ENCODE peak calls at places on chromosomes 7 and 10, in five cellular contexts. One of them, this sample, is unnamed.

GRCh38 chr7:155885162-155886160 is 73.2 kb upstream of the SHH start:
- DNase-seq in NCI-H524: no peak
- DNase-seq in fibroblast of gingiva: no peak
- DNase-seq in activated CD4-positive, alpha-beta T cell treated with anti-CD3 and anti-CD28 coated beads, Interleukin-2, amount 50 U/mL, for 24 hours: no peak
- DNase-seq in T-helper 9 cell: no peak
- DNase-seq in this sample: no peak

GRCh38 chr10:30182191-30183075 is 123.0 kb upstream of the JCAD start:
- DNase-seq in NCI-H524: no peak
- DNase-seq in T-helper 9 cell: no peak
- DNase-seq in fibroblast of gingiva: peak
- DNase-seq in activated CD4-positive, alpha-beta T cell treated with anti-CD3 and anti-CD28 coated beads, Interleukin-2, amount 50 U/mL, for 24 hours: no peak
- DNase-seq in this sample: no peak

GRCh38 chr10:118965096-118965495 is 64.4 kb upstream of the NANOS1 start:
- DNase-seq in activated CD4-positive, alpha-beta T cell treated with anti-CD3 and anti-CD28 coated beads, Interleukin-2, amount 50 U/mL, for 24 hours: no peak
- DNase-seq in T-helper 9 cell: no peak
- DNase-seq in fibroblast of gingiva: no peak
- DNase-seq in NCI-H524: no peak
- DNase-seq in this sample: no peak

GRCh38 chr7:151110941-151111645 is 24.8 kb downstream of the AGAP3 start:
- DNase-seq in T-helper 9 cell: peak
- DNase-seq in NCI-H524: peak
- DNase-seq in fibroblast of gingiva: peak
- DNase-seq in activated CD4-positive, alpha-beta T cell treated with anti-CD3 and anti-CD28 coated beads, Interleukin-2, amount 50 U/mL, for 24 hours: peak
- DNase-seq in this sample: peak

GRCh38 chr7:41824284-41824683 is 121.4 kb upstream of the INHBA start:
- DNase-seq in fibroblast of gingiva: no peak
- DNase-seq in T-helper 9 cell: no peak
- DNase-seq in NCI-H524: no peak
- DNase-seq in activated CD4-positive, alpha-beta T cell treated with anti-CD3 and anti-CD28 coated beads, Interleukin-2, amount 50 U/mL, for 24 hours: no peak
- DNase-seq in this sample: no peak

GRCh38 chr7:68185641-68186040 is 1189.0 kb downstream of the TYW1 start:
- DNase-seq in T-helper 9 cell: no peak
- DNase-seq in fibroblast of gingiva: no peak
- DNase-seq in activated CD4-positive, alpha-beta T cell treated with anti-CD3 and anti-CD28 coated beads, Interleukin-2, amount 50 U/mL, for 24 hours: no peak
- DNase-seq in NCI-H524: peak
- DNase-seq in this sample: no peak

GRCh38 chr10:60312818-60313588 is 76.7 kb downstream of the ANK3 start:
- DNase-seq in activated CD4-positive, alpha-beta T cell treated with anti-CD3 and anti-CD28 coated beads, Interleukin-2, amount 50 U/mL, for 24 hours: no peak
- DNase-seq in NCI-H524: no peak
- DNase-seq in fibroblast of gingiva: peak
- DNase-seq in T-helper 9 cell: no peak
- DNase-seq in this sample: no peak

GRCh38 chr7:142188846-142189245 is 69.0 kb downstream of the PRSS58 start:
- DNase-seq in fibroblast of gingiva: no peak
- DNase-seq in NCI-H524: no peak
- DNase-seq in T-helper 9 cell: no peak
- DNase-seq in activated CD4-positive, alpha-beta T cell treated with anti-CD3 and anti-CD28 coated beads, Interleukin-2, amount 50 U/mL, for 24 hours: no peak
- DNase-seq in this sample: no peak

GRCh38 chr10:76946268-76946667 is 691.3 kb downstream of the KCNMA1 start:
- DNase-seq in activated CD4-positive, alpha-beta T cell treated with anti-CD3 and anti-CD28 coated beads, Interleukin-2, amount 50 U/mL, for 24 hours: no peak
- DNase-seq in T-helper 9 cell: no peak
- DNase-seq in fibroblast of gingiva: peak
- DNase-seq in NCI-H524: no peak
- DNase-seq in this sample: no peak

GRCh38 chr10:3215336-3215860 is 42.8 kb upstream of the PITRM1 start:
- DNase-seq in fibroblast of gingiva: no peak
- DNase-seq in activated CD4-positive, alpha-beta T cell treated with anti-CD3 and anti-CD28 coated beads, Interleukin-2, amount 50 U/mL, for 24 hours: no peak
- DNase-seq in NCI-H524: no peak
- DNase-seq in T-helper 9 cell: no peak
- DNase-seq in this sample: no peak

GRCh38 chr10:5625992-5626777 is 40.2 kb downstream of the ASB13 start:
- DNase-seq in NCI-H524: peak
- DNase-seq in fibroblast of gingiva: no peak
- DNase-seq in T-helper 9 cell: no peak
- DNase-seq in activated CD4-positive, alpha-beta T cell treated with anti-CD3 and anti-CD28 coated beads, Interleukin-2, amount 50 U/mL, for 24 hours: no peak
- DNase-seq in this sample: no peak

GRCh38 chr7:87926581-87927461 is 7.2 kb upstream of the ADAM22 start:
- DNase-seq in fibroblast of gingiva: peak
- DNase-seq in activated CD4-positive, alpha-beta T cell treated with anti-CD3 and anti-CD28 coated beads, Interleukin-2, amount 50 U/mL, for 24 hours: no peak
- DNase-seq in NCI-H524: peak
- DNase-seq in T-helper 9 cell: no peak
- DNase-seq in this sample: no peak

GRCh38 chr7:155466814-155467675 is 9.1 kb downstream of the EN2 start:
- DNase-seq in NCI-H524: peak
- DNase-seq in fibroblast of gingiva: no peak
- DNase-seq in activated CD4-positive, alpha-beta T cell treated with anti-CD3 and anti-CD28 coated beads, Interleukin-2, amount 50 U/mL, for 24 hours: no peak
- DNase-seq in T-helper 9 cell: peak
- DNase-seq in this sample: no peak

GRCh38 chr7:115526272-115526671 is 504.3 kb downstream of the TFEC start:
- DNase-seq in T-helper 9 cell: no peak
- DNase-seq in NCI-H524: no peak
- DNase-seq in activated CD4-positive, alpha-beta T cell treated with anti-CD3 and anti-CD28 coated beads, Interleukin-2, amount 50 U/mL, for 24 hours: no peak
- DNase-seq in fibroblast of gingiva: no peak
- DNase-seq in this sample: no peak

GRCh38 chr10:88228130-88228529 is 355.0 kb downstream of the RNLS start:
- DNase-seq in fibroblast of gingiva: no peak
- DNase-seq in activated CD4-positive, alpha-beta T cell treated with anti-CD3 and anti-CD28 coated beads, Interleukin-2, amount 50 U/mL, for 24 hours: no peak
- DNase-seq in T-helper 9 cell: no peak
- DNase-seq in NCI-H524: no peak
- DNase-seq in this sample: no peak

GRCh38 chr10:112951349-112952281 is 1.6 kb downstream of the TCF7L2 start:
- DNase-seq in activated CD4-positive, alpha-beta T cell treated with anti-CD3 and anti-CD28 coated beads, Interleukin-2, amount 50 U/mL, for 24 hours: no peak
- DNase-seq in NCI-H524: no peak
- DNase-seq in T-helper 9 cell: peak
- DNase-seq in fibroblast of gingiva: peak
- DNase-seq in this sample: no peak

GRCh38 chr10:13439771-13440708 is 88.8 kb downstream of the BEND7 start:
- DNase-seq in NCI-H524: no peak
- DNase-seq in fibroblast of gingiva: no peak
- DNase-seq in T-helper 9 cell: peak
- DNase-seq in activated CD4-positive, alpha-beta T cell treated with anti-CD3 and anti-CD28 coated beads, Interleukin-2, amount 50 U/mL, for 24 hours: peak
- DNase-seq in this sample: peak

GRCh38 chr10:28054211-28054888 is 55.5 kb upstream of the ODAD2 start:
- DNase-seq in NCI-H524: no peak
- DNase-seq in T-helper 9 cell: no peak
- DNase-seq in activated CD4-positive, alpha-beta T cell treated with anti-CD3 and anti-CD28 coated beads, Interleukin-2, amount 50 U/mL, for 24 hours: no peak
- DNase-seq in fibroblast of gingiva: peak
- DNase-seq in this sample: no peak

GRCh38 chr7:116511552-116512523 is 12.3 kb downstream of the CAV2 start:
- DNase-seq in T-helper 9 cell: peak
- DNase-seq in NCI-H524: no peak
- DNase-seq in fibroblast of gingiva: no peak
- DNase-seq in activated CD4-positive, alpha-beta T cell treated with anti-CD3 and anti-CD28 coated beads, Interleukin-2, amount 50 U/mL, for 24 hours: no peak
- DNase-seq in this sample: no peak